ENCODE peak calls at places on chromosomes 6 and 20, in five cellular contexts. U is mesendoderm, F is upper lobe of right lung, M is cardiac muscle cell, X is kidney. J is an unnamed sample. For H3K4me1 and H3K36me3, the result is how much of the 10 kb centered on the place peaks cover.

GRCh38 chr6:79250107-79250514 is 15.6 kb upstream of the HMGN3 start:
- DNase-seq in U (peak), F (no peak), M (no peak), X (no peak), J (no peak)

GRCh38 chr6:37218501-37218900 is 39.1 kb upstream of the TBC1D22B start:
- DNase-seq in U (no peak), F (no peak), M (no peak), X (no peak), J (no peak)

GRCh38 chr20:38076548-38076947 is 43.0 kb downstream of the RPRD1B start:
- DNase-seq in U (peak), F (no peak), M (no peak), X (no peak), J (no peak)

GRCh38 chr6:39496951-39497350 is 174.4 kb upstream of the KCNK16 start:
- DNase-seq in U (no peak), F (no peak), M (peak), X (peak), J (peak)

GRCh38 chr6:49552596-49552995 is 2.1 kb downstream of the C6orf141 start:
- DNase-seq in U (peak), F (no peak), M (no peak), X (no peak), J (no peak)

GRCh38 chr6:40205004-40205403 is 270.7 kb upstream of the MOCS1 start:
- DNase-seq in U (no peak), F (no peak), M (no peak), X (no peak), J (no peak)

GRCh38 chr6:71537717-71538116 is 249.1 kb downstream of the OGFRL1 start:
- DNase-seq in U (no peak), F (no peak), M (peak), X (no peak), J (peak)

GRCh38 chr6:116034327-116034726 is 26.4 kb downstream of the FRK start:
- DNase-seq in U (no peak), F (no peak), M (peak), X (no peak), J (peak)

GRCh38 chr20:36624068-36624813 is 18.7 kb downstream of the RAB5IF start:
- DNase-seq in U (peak), F (no peak), M (peak), X (no peak), J (no peak)

GRCh38 chr6:88472731-88473130 is 306.6 kb upstream of the CNR1 start:
- DNase-seq in U (no peak), F (no peak), M (no peak), X (no peak), J (no peak)

GRCh38 chr6:72784581-72784980 is 162.7 kb downstream of the KCNQ5 start:
- DNase-seq in U (peak), F (no peak), M (peak), X (no peak), J (peak)

GRCh38 chr20:13936781-13937576 is 53.4 kb downstream of the SEL1L2 start:
- DNase-seq in U (no peak), F (no peak), M (no peak), X (no peak), J (no peak)

GRCh38 chr6:105209950-105210706 is 30.3 kb upstream of the POPDC3 start:
- DNase-seq in U (no peak), F (no peak), M (peak), X (no peak), J (peak)

GRCh38 chr6:36716476-36717093 is 19.0 kb downstream of the RAB44 start:
- DNase-seq in U (no peak), F (peak), M (no peak), X (no peak), J (no peak)

GRCh38 chr20:63706852-63707557 is 771 bp downstream of the ARFRP1 start:
- DNase-seq in U (peak), F (peak), M (no peak), X (peak), J (peak)

GRCh38 chr6:133298801-133299200 is 57.6 kb downstream of the EYA4 start:
- DNase-seq in U (no peak), F (no peak), M (no peak), X (no peak), J (no peak)

GRCh38 chr6:31490115-31490873 is 7.7 kb upstream of the MICB start:
- DNase-seq in U (no peak), F (peak), M (no peak), X (no peak), J (no peak)

GRCh38 chr6:157461000-157461915 is 80.3 kb downstream of the ZDHHC14 start:
- DNase-seq in U (peak), F (no peak), M (peak), X (no peak), J (no peak)

GRCh38 chr6:160139420-160139851 is 17.8 kb downstream of the SLC22A1 start:
- DNase-seq in U (peak), F (peak), M (peak), X (no peak), J (peak)

GRCh38 chr6:15864033-15864707 is 201.3 kb upstream of the DTNBP1 start:
- DNase-seq in U (no peak), F (no peak), M (no peak), X (no peak), J (no peak)

GRCh38 chr20:25579081-25579770 is 6.1 kb downstream of the NINL start:
- DNase-seq in U (peak), F (no peak), M (no peak), X (peak), J (no peak)

GRCh38 chr6:43838276-43839036 is 68.4 kb downstream of the VEGFA start:
- DNase-seq in U (peak), F (no peak), M (peak), X (peak), J (peak)

GRCh38 chr20:63857751-63858392 is 3.4 kb upstream of the ABHD16B start:
- DNase-seq in U (no peak), F (no peak), M (peak), X (peak), J (no peak)

GRCh38 chr20:30811896-30812671 is 445.4 kb upstream of the DEFB115 start:
- DNase-seq in U (peak), F (peak), M (peak), X (peak), J (peak)

GRCh38 chr20:61328906-61329558 is 77.0 kb downstream of the CDH4 start:
- DNase-seq in U (no peak), F (peak), M (no peak), X (no peak), J (no peak)

GRCh38 chr6:27176096-27176495 is 71.4 kb upstream of the PRSS16 start:
- DNase-seq in U (no peak), F (no peak), M (peak), X (no peak), J (peak)

GRCh38 chr20:45041464-45042337 is 59.2 kb downstream of the KCNS1 start:
- DNase-seq in U (peak), F (no peak), M (peak), X (no peak), J (peak)

GRCh38 chr6:160971151-160971550 is 20.4 kb upstream of the MAP3K4 start:
- DNase-seq in U (no peak), F (no peak), M (no peak), X (no peak), J (no peak)

GRCh38 chr6:28225056-28225834 is at the start of gene ZSCAN9:
- DNase-seq in U (peak), F (peak), M (peak), X (peak), J (peak)

GRCh38 chr6:67287566-67287965 is 1347.5 kb upstream of the ADGRB3 start:
- DNase-seq in U (no peak), F (no peak), M (no peak), X (no peak), J (no peak)

GRCh38 chr6:2196079-2196679 is 49.2 kb downstream of the GMDS start:
- DNase-seq in U (peak), F (no peak), M (peak), X (no peak), J (peak)

GRCh38 chr6:30885999-30886896 is 1.9 kb downstream of the DDR1 start:
- DNase-seq in U (peak), F (peak), M (peak), X (peak), J (peak)

GRCh38 chr20:37526238-37526838 is 1.3 kb downstream of the BLCAP start:
- DNase-seq in U (peak), F (no peak), M (peak), X (no peak), J (peak)

GRCh38 chr6:37283786-37284185 is 25.8 kb upstream of the TMEM217 start:
- DNase-seq in U (no peak), F (no peak), M (peak), X (no peak), J (peak)

GRCh38 chr20:1377984-1378742 is 14.7 kb downstream of the FKBP1A start:
- DNase-seq in U (peak), F (no peak), M (no peak), X (no peak), J (no peak)

GRCh38 chr20:62219992-62220665 is at the start of gene HRH3:
- DNase-seq in U (peak), F (no peak), M (peak), X (no peak), J (peak)

GRCh38 chr6:5672581-5673011 is 334.1 kb downstream of the NRN1 start:
- DNase-seq in U (peak), F (no peak), M (peak), X (no peak), J (peak)

GRCh38 chr6:15427360-15428070 is 181.6 kb downstream of the JARID2 start:
- DNase-seq in U (peak), F (no peak), M (no peak), X (no peak), J (no peak)

DNA sequence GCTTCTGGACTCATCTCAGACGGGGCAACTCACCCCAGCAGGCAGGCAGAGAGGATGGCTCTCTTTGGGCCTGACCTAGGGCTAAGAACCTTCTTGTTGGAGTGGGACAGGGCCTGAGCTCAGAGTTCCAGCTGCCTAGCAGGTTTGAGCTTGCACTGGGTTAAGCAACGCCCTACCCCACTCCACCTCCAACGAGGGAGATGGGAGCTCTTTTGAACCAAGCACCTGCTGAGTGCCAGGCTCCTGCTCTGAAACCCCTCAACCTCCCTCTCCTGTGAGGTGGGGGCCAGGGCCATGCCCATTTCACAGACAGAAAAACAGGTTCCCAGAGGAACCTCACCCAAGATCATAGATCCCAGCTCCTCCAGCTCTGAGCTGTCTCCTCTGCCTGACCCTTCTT is 54.3 kb downstream of the SNAI1 start:
- DNase-seq in U (no peak), F (no peak), M (no peak), X (no peak), J (no peak)
- H3K4me1 ChIP-seq in U (under half), F (under half), M (under half), X (under half), J (under half)

GRCh38 chr20:22576273-22576672 is 8.1 kb downstream of the FOXA2 start:
- DNase-seq in U (peak), F (no peak), M (no peak), X (no peak), J (no peak)
- H3K4me3 ChIP-seq in U (no peak), F (peak), M (no peak), X (no peak), J (no peak)

DNA sequence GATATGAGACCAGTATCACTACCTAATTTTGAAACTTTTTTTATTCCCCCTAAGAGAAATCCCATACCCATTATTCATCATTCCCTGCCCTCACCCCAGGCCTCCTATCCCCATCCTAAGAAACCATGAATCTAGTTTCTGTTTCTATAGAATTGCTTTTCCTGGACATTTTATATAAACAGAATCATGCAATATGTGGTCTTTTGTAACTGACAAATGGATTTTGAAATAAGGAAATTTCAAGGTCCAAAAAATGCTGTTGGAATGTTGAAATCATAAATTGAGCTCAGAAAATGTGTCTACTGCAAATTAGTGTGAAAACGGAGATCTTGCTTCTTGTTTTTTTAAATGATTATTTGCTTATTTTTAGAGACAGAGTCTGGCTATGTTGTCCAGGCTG is 25.1 kb downstream of the RNF217 start:
- DNase-seq in U (no peak), F (no peak), M (peak), X (no peak), J (peak)
- H3K36me3 ChIP-seq in U (under half), F (under half), M (under half), X (under half), J (under half)

DNA sequence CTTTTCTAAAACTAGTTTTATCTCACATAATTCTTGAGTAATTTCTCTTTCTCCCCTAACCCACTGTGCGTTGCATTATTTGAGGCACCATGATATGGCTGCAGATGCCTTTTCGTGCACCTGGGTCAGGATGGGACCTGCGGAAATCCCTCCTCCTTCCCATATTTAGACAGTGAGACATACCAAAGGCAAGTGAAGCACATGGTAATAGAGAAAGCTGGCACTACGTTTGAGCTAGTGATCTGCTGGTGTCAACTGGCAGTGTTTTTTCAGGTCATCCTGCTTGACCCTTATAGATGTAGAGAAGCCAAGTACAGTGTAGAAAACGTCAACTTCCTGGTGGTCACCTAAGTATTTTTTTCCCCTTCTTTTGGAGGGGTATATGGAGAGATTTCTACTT is 71.7 kb downstream of the FOXO3 start:
- DNase-seq in U (no peak), F (no peak), M (no peak), X (no peak), J (no peak)
- H3K4me1 ChIP-seq in U (under half), F (half or more), M (under half), X (under half), J (half or more)

J was measured in adipocyte.